ENCODE peak calls at places on chromosome 16, in ten cellular contexts. T, C, K, R, I, L, E, Y, Z and D are unnamed samples.
A peak's percentile ranks its signal among the peaks of the same experiment; 100 is the strongest.

GRCh38 chr16:31428638-31429247 is 583 bp upstream of the COX6A2 start:
- DNase-seq in T (no peak), C (no peak), K (no peak), R (peak; percentile 11), I (no peak), L (no peak), E (peak; percentile 9), Y (no peak), Z (no peak), D (peak; percentile 34)

GRCh38 chr16:61083711-61084110 is 952.5 kb downstream of the CDH8 start:
- DNase-seq in T (no peak), C (no peak), K (no peak), R (no peak), I (no peak), L (no peak), E (no peak), Y (no peak), Z (no peak), D (no peak)

GRCh38 chr16:29674188-29674587 is 4.8 kb upstream of the QPRT start:
- DNase-seq in T (no peak), C (peak; percentile 73), K (peak; percentile 61), R (no peak), I (peak; percentile 75), L (peak; percentile 43), E (peak; percentile 62), Y (no peak), Z (no peak), D (no peak)

GRCh38 chr16:66359012-66359411 is 7.5 kb upstream of the CDH5 start:
- DNase-seq in T (no peak), C (peak; percentile 63), K (no peak), R (peak; percentile 75), I (no peak), L (no peak), E (no peak), Y (peak; percentile 29), Z (no peak), D (peak; percentile 69)

GRCh38 chr16:53865492-53865863 is 161.5 kb downstream of the FTO start:
- DNase-seq in T (no peak), C (no peak), K (no peak), R (no peak), I (peak; percentile 58), L (no peak), E (no peak), Y (peak; percentile 60), Z (no peak), D (peak; percentile 79)

GRCh38 chr16:75550211-75550662 is 5.8 kb downstream of the TMEM231 start:
- DNase-seq in T (no peak), C (no peak), K (no peak), R (peak; percentile 33), I (peak; percentile 43), L (peak; percentile 82), E (peak; percentile 57), Y (peak; percentile 91), Z (no peak), D (peak; percentile 82)

GRCh38 chr16:48609453-48610023 is 442 bp downstream of the N4BP1 start:
- DNase-seq in T (no peak), C (peak; percentile 70), K (peak; percentile 82), R (no peak), I (peak; percentile 74), L (peak; percentile 55), E (peak; percentile 58), Y (peak; percentile 51), Z (peak; percentile 79), D (peak; percentile 46)

GRCh38 chr16:66357523-66357928 is 9.0 kb upstream of the CDH5 start:
- DNase-seq in T (no peak), C (no peak), K (no peak), R (peak; percentile 90), I (peak; percentile 92), L (peak; percentile 78), E (no peak), Y (peak; percentile 91), Z (peak; percentile 56), D (peak; percentile 77)

GRCh38 chr16:89442990-89443726 is 47.2 kb downstream of the ANKRD11 start:
- DNase-seq in T (no peak), C (no peak), K (no peak), R (peak; percentile 85), I (peak; percentile 68), L (peak; percentile 48), E (no peak), Y (peak; percentile 77), Z (peak; percentile 18), D (peak; percentile 95)

GRCh38 chr16:85173077-85173980 is 61.1 kb upstream of the CIBAR2 start:
- DNase-seq in T (no peak), C (no peak), K (peak; percentile 44), R (peak; percentile 90), I (peak; percentile 84), L (no peak), E (no peak), Y (peak; percentile 85), Z (no peak), D (peak; percentile 82)

GRCh38 chr16:30472328-30472942 is at the start of gene ITGAL:
- DNase-seq in T (no peak), C (peak; percentile 83), K (peak; percentile 84), R (no peak), I (no peak), L (peak; percentile 19), E (peak; percentile 63), Y (no peak), Z (no peak), D (no peak)

GRCh38 chr16:87332150-87332549 is 15.0 kb upstream of the C16orf95 start:
- DNase-seq in T (no peak), C (no peak), K (no peak), R (peak; percentile 12), I (no peak), L (no peak), E (no peak), Y (peak; percentile 45), Z (no peak), D (peak; percentile 22)

GRCh38 chr16:75377971-75378386 is 55.3 kb downstream of the CFDP1 start:
- DNase-seq in T (no peak), C (no peak), K (no peak), R (peak; percentile 74), I (peak; percentile 98), L (no peak), E (no peak), Y (peak; percentile 100), Z (peak; percentile 7), D (peak; percentile 93)

GRCh38 chr16:71474864-71475263 is 12.8 kb upstream of the ZNF23 start:
- DNase-seq in T (no peak), C (no peak), K (no peak), R (peak; percentile 90), I (peak; percentile 36), L (no peak), E (no peak), Y (peak; percentile 79), Z (no peak), D (peak; percentile 39)

GRCh38 chr16:9695152-9695551 is 487.1 kb downstream of the GRIN2A start:
- DNase-seq in T (no peak), C (no peak), K (no peak), R (no peak), I (no peak), L (no peak), E (no peak), Y (no peak), Z (no peak), D (no peak)
- TF ChIP-seq CTCF in T (no peak), C (no peak), K (no peak), R (no peak), I (no peak), L (no peak), E (no peak), Y (no peak), Z (peak; percentile 27), D (no peak)

DNA sequence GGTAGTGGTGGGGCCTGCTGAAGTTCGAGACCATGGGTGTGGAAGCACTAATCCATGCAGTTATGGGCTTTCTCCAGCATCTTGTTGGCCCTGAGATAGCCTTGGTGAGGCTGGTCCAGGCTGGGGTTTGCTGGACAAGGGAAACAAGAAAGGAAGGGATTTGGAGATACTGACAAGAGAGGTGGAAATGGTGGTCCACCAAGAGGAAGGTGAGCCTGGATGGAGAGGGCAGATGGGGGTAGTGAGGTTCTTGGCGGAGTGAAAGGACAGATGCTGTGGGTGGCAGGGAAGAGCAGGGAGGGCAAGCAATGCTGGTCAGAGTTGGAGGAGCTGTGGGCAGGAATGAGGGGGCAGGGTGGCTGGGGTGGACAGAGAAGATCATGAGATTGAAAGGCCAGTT is 5.5 kb upstream of the SMPD3 start:
- DNase-seq in T (no peak), C (no peak), K (no peak), R (no peak), I (no peak), L (no peak), E (no peak), Y (no peak), Z (no peak), D (no peak)
- TF ChIP-seq CTCF in T (no peak), C (no peak), K (no peak), R (no peak), I (no peak), L (no peak), E (no peak), Y (no peak), Z (no peak), D (no peak)

DNA sequence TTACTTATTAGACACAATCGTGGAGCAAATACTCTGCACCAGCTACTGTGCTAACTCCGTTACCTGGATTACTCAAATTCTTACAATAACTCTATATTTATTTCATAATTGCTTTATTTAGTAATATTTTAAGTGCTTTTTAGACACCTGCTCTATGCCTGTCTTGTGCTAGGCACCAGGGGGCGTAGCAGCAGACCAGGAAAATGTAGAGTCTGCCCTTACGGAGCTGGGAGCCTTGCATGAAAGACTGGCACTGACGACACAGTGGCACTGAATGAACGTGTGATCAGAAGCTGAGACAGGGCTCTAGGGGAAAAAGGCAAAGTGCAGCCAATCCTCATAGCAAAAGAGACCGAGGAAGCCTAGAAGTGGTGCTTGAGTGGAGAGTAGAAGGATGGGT is 486.5 kb downstream of the CDH13 start:
- DNase-seq in T (no peak), C (no peak), K (no peak), R (no peak), I (peak; percentile 43), L (no peak), E (no peak), Y (peak; percentile 63), Z (peak; percentile 27), D (peak; percentile 33)
- TF ChIP-seq CTCF in T (no peak), C (peak; percentile 39), K (peak; percentile 36), R (peak; percentile 40), I (peak; percentile 66), L (peak; percentile 31), E (no peak), Y (peak; percentile 87), Z (peak; percentile 48), D (peak; percentile 35)

DNA sequence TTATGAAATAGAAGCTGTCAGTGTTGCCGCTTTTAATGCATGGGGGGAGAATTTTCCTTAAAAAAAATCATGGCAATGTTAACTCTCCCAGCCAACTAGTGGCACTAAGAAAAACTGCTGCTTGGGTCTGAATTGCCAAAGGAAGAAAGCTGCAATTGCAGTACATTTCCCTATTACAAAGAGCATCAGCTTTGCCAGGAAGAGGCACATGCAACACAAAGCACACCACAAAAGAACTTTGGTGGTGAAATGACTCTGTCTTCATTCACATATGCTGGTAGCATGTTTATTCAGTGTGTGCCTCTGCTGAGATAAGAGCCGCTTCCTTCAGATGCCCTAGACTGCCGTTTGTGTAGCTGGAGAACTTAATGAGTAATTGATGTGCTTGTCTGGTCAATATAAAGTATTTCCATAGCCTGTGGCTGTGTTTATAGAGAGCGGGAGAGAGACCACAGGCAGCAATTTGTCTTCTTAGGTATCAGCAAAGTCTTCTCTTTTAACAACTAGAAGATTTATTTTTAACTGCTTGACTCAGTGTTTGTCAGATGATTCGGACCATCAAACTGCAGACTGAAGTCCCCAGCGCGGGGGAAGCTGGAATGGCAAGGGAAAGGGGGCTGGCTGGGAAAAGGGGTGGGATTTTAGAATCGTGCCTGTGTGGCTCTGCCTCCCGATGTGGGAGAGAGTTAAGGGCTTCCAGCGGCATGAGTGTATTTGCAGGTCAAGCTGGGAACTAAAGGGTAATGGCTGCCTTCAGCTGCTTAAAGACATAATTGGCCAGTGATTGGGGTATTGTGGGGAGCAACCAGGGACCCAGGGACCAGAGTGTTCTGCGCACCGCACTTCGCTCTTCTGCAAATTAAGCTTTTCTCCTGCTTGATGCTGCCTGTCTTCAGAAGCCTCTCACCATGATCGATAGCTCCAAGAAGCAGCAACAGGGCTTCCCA is 115.2 kb downstream of the MRTFB start:
- DNase-seq in T (peak; percentile 10), C (no peak), K (no peak), R (peak; percentile 46), I (peak; percentile 81), L (peak; percentile 56), E (no peak), Y (peak; percentile 80), Z (peak; percentile 64), D (peak; percentile 18)
- TF ChIP-seq CTCF in T (peak; percentile 68), C (peak; percentile 54), K (peak; percentile 53), R (peak; percentile 53), I (peak; percentile 65), L (peak; percentile 52), E (no peak), Y (peak; percentile 67), Z (peak; percentile 49), D (peak; percentile 11)